ENCODE peak calls at places on chromosomes 4 and X, in four cellular contexts. M, G, Z and O are unnamed samples.

GRCh38 chrX:63657821-63658220 is 127.2 kb downstream of the ARHGEF9 start:
- DNase-seq in G (peak; percentile 24), Z (peak; percentile 77), M (peak; percentile 5), O (peak; percentile 53)

GRCh38 chr4:172900880-172901279 is 267.7 kb upstream of the GALNT7 start:
- DNase-seq in G (no peak), Z (no peak), M (no peak), O (no peak)

GRCh38 chr4:1524761-1525160 is 118.5 kb upstream of the NKX1-1 start:
- DNase-seq in Z (peak; percentile 7), M (no peak), G (no peak), O (no peak)

GRCh38 chr4:4492161-4492847 is 49.5 kb downstream of the STX18 start:
- DNase-seq in M (no peak), G (no peak), Z (no peak), O (no peak)

GRCh38 chr4:3783691-3784306 is 17.6 kb downstream of the ADRA2C start:
- DNase-seq in G (no peak), M (no peak), Z (no peak), O (no peak)

GRCh38 chrX:132775230-132775823 is 183.1 kb downstream of the HS6ST2 start:
- DNase-seq in M (no peak), G (no peak), Z (no peak), O (no peak)

GRCh38 chr4:165207016-165207430 is 338 bp upstream of the KLHL2 start:
- DNase-seq in Z (no peak), M (no peak), G (no peak), O (no peak)

GRCh38 chr4:78634011-78634664 is 82.6 kb downstream of the ANXA3 start:
- DNase-seq in Z (no peak), G (no peak), M (peak; percentile 25), O (no peak)

GRCh38 chr4:4402966-4403365 is 16.1 kb downstream of the NSG1 start:
- DNase-seq in G (no peak), Z (no peak), M (no peak), O (no peak)

GRCh38 chr4:183394166-183394951 is 50.1 kb upstream of the CDKN2AIP start:
- DNase-seq in Z (no peak), M (no peak), G (no peak), O (no peak)

GRCh38 chrX:48460031-48460430 is 10.0 kb downstream of the SLC38A5 start:
- DNase-seq in Z (no peak), M (no peak), G (no peak), O (no peak)

GRCh38 chr4:107978716-107979451 is 10.8 kb upstream of the HADH start:
- DNase-seq in Z (no peak), G (no peak), M (no peak), O (no peak)

GRCh38 chr4:114626202-114626601 is 27.6 kb downstream of the UGT8 start:
- DNase-seq in G (no peak), Z (no peak), M (no peak), O (no peak)

GRCh38 chr4:53592686-53593641 is 1.7 kb upstream of the LNX1 start:
- DNase-seq in Z (peak; percentile 60), M (no peak), G (peak; percentile 38), O (peak; percentile 50)

GRCh38 chr4:133233922-133234321 is 84.8 kb downstream of the PCDH10 start:
- DNase-seq in G (no peak), Z (no peak), M (no peak), O (no peak)

GRCh38 chrX:97065973-97066372 is 182.3 kb downstream of the RPA4 start:
- DNase-seq in Z (no peak), M (no peak), G (no peak), O (no peak)

GRCh38 chr4:153792893-153793227 is 4.0 kb upstream of the SFRP2 start:
- DNase-seq in M (no peak), Z (no peak), G (no peak), O (no peak)

GRCh38 chrX:154476821-154477220 is 2.3 kb downstream of the LAGE3 start:
- DNase-seq in M (no peak), G (no peak), Z (no peak), O (no peak)

GRCh38 chrX:111445485-111445884 is 33.5 kb upstream of the DCX start:
- DNase-seq in M (peak; percentile 5), G (no peak), Z (no peak), O (no peak)

GRCh38 chr4:183987529-183987946 is 82.4 kb downstream of the STOX2 start:
- DNase-seq in M (peak; percentile 16), G (peak; percentile 66), Z (peak; percentile 87), O (peak; percentile 51)

GRCh38 chr4:7073526-7074390 is 5.9 kb upstream of the GRPEL1 start:
- DNase-seq in Z (no peak), G (no peak), M (peak; percentile 35), O (no peak)

GRCh38 chr4:7026107-7026506 is 17.1 kb upstream of the TADA2B start:
- DNase-seq in G (no peak), Z (no peak), M (no peak), O (no peak)

GRCh38 chrX:17473021-17473420 is 98.0 kb downstream of the NHS start:
- DNase-seq in G (no peak), Z (no peak), M (no peak), O (no peak)

GRCh38 chr4:14834382-14834781 is 167.9 kb upstream of the CPEB2 start:
- DNase-seq in Z (no peak), G (no peak), M (no peak), O (no peak)

GRCh38 chr4:41069838-41070237 is 144.5 kb downstream of the APBB2 start:
- DNase-seq in Z (no peak), M (no peak), G (no peak), O (no peak)

GRCh38 chrX:25043192-25043591 is 27.4 kb upstream of the ARX start:
- DNase-seq in M (no peak), G (no peak), Z (no peak), O (no peak)

GRCh38 chr4:1739358-1739757 is 18.0 kb downstream of the TACC3 start:
- DNase-seq in Z (no peak), G (no peak), M (no peak), O (no peak)

GRCh38 chr4:77095101-77095826 is 19.5 kb upstream of the CCNI start:
- DNase-seq in M (peak; percentile 83), G (peak; percentile 70), Z (peak; percentile 83), O (peak; percentile 78)

GRCh38 chr4:183610613-183611012 is 48.4 kb downstream of the RWDD4 start:
- DNase-seq in Z (no peak), M (peak; percentile 61), G (no peak), O (peak; percentile 33)

GRCh38 chrX:109732319-109732779 is 708 bp downstream of the ACSL4 start:
- DNase-seq in M (no peak), Z (no peak), G (no peak), O (no peak)

GRCh38 chr4:2411786-2412510 is 6.5 kb downstream of the ZFYVE28 start:
- DNase-seq in Z (peak; percentile 23), G (no peak), M (no peak), O (no peak)

GRCh38 chrX:8981742-8982141 is 52.2 kb downstream of the FAM9B start:
- DNase-seq in G (no peak), M (no peak), Z (no peak), O (no peak)

GRCh38 chr4:79164961-79165610 is 160.8 kb downstream of the NAA11 start:
- DNase-seq in G (no peak), M (no peak), Z (no peak), O (no peak)

GRCh38 chr4:159006202-159006601 is 96.7 kb upstream of the RAPGEF2 start:
- DNase-seq in M (no peak), Z (no peak), G (no peak), O (no peak)

GRCh38 chr4:99847362-99847976 is 30.8 kb downstream of the DAPP1 start:
- DNase-seq in G (no peak), M (no peak), Z (no peak), O (no peak)

GRCh38 chrX:133983243-133983973 is 2.0 kb downstream of the GPC3 start:
- DNase-seq in G (no peak), Z (no peak), M (no peak), O (no peak)

GRCh38 chr4:56240554-56241190 is 146.6 kb downstream of the AASDH start:
- DNase-seq in G (no peak), Z (no peak), M (no peak), O (no peak)

DNA sequence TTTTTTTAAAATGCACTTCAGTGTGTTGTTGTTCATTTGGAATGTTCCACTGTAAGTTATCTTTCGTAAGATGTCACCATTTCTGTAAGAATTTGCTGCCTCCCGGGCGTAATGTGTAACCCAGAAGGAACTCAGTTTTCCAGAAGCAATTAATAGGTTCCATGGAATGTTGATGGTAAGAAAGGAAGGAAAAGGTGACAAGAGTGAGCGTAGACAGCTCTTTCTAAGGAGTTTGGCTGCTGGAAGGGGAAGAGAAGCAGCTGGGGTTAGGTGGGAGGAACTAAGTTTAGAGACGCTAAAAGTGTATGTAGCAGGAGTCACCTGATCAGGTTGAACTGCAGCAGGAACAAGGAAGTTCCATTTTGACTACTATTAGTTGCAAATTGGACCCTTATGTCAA is 35.9 kb downstream of the PNMA5 start:
- DNase-seq in M (no peak), G (no peak), Z (no peak), O (no peak)
- H3K4me3 ChIP-seq in M (no peak overlapping the region), G (peak overlapping the region; percentile 61), Z (no peak overlapping the region), O (no peak overlapping the region)

GRCh38 chr4:147347217-147347616 is 133.7 kb upstream of the EDNRA start:
- DNase-seq in G (no peak), M (no peak), Z (no peak), O (no peak)
- H3K27ac ChIP-seq in G (no peak overlapping the region), M (no peak overlapping the region), Z (no peak overlapping the region), O (no peak overlapping the region)

GRCh38 chrX:1502241-1502640 is 34.7 kb downstream of the P2RY8 start:
- DNase-seq in G (no peak), M (no peak), Z (no peak), O (no peak)

GRCh38 chrX:1496076-1496475 is 40.9 kb downstream of the P2RY8 start:
- DNase-seq in M (no peak), Z (no peak), G (no peak), O (no peak)

GRCh38 chrX:1506916-1507315 is 30.1 kb downstream of the P2RY8 start:
- DNase-seq in G (no peak), Z (no peak), M (no peak), O (no peak)

GRCh38 chrX:1502853-1503252 is 34.1 kb downstream of the P2RY8 start:
- DNase-seq in G (no peak), M (no peak), Z (no peak), O (no peak)

GRCh38 chrX:1500701-1501624 is 36.0 kb downstream of the P2RY8 start:
- DNase-seq in G (no peak), Z (no peak), M (no peak), O (no peak)
- H3K4me1 ChIP-seq in G (no peaks in the 10 kb centered on the region), Z (peaks cover 2% of the 10 kb centered on the region), M (no peaks in the 10 kb centered on the region), O (peaks cover 2% of the 10 kb centered on the region)

DNA sequence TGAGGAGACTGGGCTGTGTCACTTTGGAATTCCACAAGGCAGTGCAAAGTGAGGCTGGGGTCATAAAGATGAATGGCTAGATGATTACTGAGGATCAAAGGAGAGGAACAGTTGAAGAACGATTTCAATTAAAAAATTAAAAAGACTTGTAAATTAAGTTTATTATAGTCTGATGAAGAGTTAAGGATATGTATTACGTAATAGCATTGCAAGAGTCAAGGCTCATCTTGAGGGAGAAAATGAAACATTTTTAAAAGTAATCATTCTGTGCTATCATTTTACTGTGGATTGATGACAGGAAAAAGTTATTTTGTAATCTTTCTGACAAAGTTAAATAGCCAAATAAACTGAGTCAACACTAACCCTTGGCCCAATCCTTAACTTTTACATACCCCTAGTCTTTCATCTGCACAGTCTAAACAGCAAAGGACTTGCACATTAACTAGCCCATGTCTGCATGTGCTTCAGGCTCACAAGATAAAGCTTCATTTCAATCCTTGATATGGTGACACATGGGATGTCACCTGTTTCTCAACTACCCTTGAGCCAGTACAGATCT is 465.5 kb upstream of the CTSO start:
- DNase-seq in Z (no peak), M (no peak), G (no peak), O (no peak)
- H3K4me3 ChIP-seq in Z (no peak overlapping the region), M (no peak overlapping the region), G (no peak overlapping the region), O (no peak overlapping the region)

GRCh38 chrX:104270212-104270611 is 15.5 kb upstream of the ESX1 start:
- DNase-seq in G (no peak), M (no peak), Z (no peak), O (no peak)
- H3K27ac ChIP-seq in G (no peak overlapping the region), M (no peak overlapping the region), Z (no peak overlapping the region), O (no peak overlapping the region)